ENCODE peak calls at places on chromosomes 16 and 17, in four cellular contexts. B is HL-60, Y is GM12878, M is K562. E is an unnamed sample.

GRCh38 chr16:67460168-67460567 is 20.8 kb downstream of the ATP6V0D1 start:
- DNase-seq in B (no peak), Y (no peak), M (peak; percentile 89), E (no peak)

GRCh38 chr16:66566051-66566901 is at the start of gene CMTM1:
- DNase-seq in B (no peak), Y (no peak), M (no peak), E (no peak)

GRCh38 chr17:50853781-50854180 is 12.4 kb downstream of the TOB1 start:
- DNase-seq in B (no peak), Y (no peak), M (no peak), E (no peak)

GRCh38 chr16:50747206-50747956 is 5.5 kb downstream of the CYLD start:
- DNase-seq in B (peak; percentile 45), Y (peak; percentile 57), M (no peak), E (no peak)

GRCh38 chr16:29916979-29917378 is 9.0 kb downstream of the KCTD13 start:
- DNase-seq in B (no peak), Y (no peak), M (no peak), E (no peak)

GRCh38 chr16:84065536-84066132 is 23.0 kb upstream of the SLC38A8 start:
- DNase-seq in B (peak; percentile 55), Y (no peak), M (peak; percentile 80), E (no peak)

GRCh38 chr17:18993876-18994275 is 10.7 kb downstream of the FAM83G start:
- DNase-seq in B (no peak), Y (no peak), M (no peak), E (no peak)

GRCh38 chr16:17359778-17360177 is 111.0 kb downstream of the XYLT1 start:
- DNase-seq in B (peak; percentile 87), Y (no peak), M (no peak), E (no peak)

GRCh38 chr17:46770818-46771600 is 47.5 kb downstream of the WNT3 start:
- DNase-seq in B (peak; percentile 17), Y (no peak), M (peak; percentile 72), E (no peak)

GRCh38 chr17:34579017-34579946 is at the start of gene TMEM132E:
- DNase-seq in B (peak; percentile 5), Y (no peak), M (no peak), E (peak; percentile 30)

GRCh38 chr16:67882374-67883145 is 2.1 kb upstream of the NRN1L start:
- DNase-seq in B (no peak), Y (no peak), M (no peak), E (no peak)

GRCh38 chr17:76697702-76698465 is 12.9 kb downstream of the MXRA7 start:
- DNase-seq in B (no peak), Y (no peak), M (peak; percentile 79), E (no peak)

GRCh38 chr17:48541036-48541573 is 3.8 kb downstream of the HOXB2 start:
- DNase-seq in B (no peak), Y (no peak), M (peak; percentile 43), E (no peak)

GRCh38 chr17:13534946-13535345 is 66.8 kb downstream of the HS3ST3A1 start:
- DNase-seq in B (no peak), Y (no peak), M (no peak), E (no peak)

DNA sequence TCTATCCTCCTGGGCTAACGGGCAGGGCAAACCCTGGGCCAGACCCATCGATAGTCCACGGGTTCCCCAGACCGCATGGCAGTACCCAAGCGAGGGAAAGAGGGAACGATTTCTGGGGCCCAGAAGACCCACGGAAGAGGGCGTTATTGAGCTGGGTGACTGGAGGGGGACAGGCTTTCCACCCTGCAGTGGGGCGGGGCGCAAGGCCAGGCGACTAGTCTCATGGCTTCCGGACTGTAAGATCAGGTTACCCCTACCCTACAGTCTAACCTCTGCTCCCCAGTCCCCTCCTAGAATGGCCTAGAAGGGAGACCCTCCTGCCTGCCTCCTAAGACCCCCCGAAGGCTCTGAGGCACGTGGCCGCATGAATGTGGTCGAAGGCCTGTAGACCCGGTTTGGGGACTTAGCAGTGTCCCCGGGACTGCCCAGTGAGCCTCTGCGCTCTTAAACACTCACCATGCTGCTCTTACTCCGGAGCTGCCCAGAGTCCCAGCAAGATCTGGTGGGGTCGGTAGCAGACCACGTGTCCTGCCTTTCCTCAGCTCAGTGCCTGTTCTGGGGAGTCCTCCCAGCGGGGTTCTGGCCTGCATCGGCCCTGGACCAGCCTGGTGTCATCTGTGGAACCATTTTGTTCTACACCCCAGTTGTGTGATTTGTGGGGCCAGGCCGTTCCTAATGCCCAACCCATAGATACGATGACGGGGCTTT is 13.1 kb upstream of the AURKB start:
- DNase-seq in B (peak; percentile 69), Y (no peak), M (peak; percentile 85), E (no peak)
- TF ChIP-seq SPI1 in B (no peak), Y (no peak), M (no peak), E (no peak)

DNA sequence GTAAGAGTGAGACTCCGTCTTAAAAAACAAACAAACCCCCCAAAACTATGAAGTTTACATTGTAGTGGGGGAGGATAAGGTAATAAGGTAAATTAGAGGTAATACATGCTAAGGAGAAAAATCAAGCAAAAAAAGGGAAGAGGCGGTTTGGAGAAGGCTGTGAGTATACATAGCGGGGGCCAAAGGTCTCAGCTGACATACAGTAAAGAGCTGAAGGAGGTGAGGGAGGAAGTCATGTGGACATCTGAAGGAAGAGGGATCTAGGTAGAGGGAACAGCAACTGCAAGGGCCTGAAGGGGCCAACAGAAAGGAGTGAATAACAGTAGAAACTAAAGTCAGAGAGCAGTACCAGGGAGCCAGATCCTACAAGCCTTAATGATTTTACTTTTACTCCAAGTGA is 3.7 kb upstream of the MSL1 start:
- DNase-seq in B (peak; percentile 85), Y (no peak), M (no peak), E (no peak)
- TF ChIP-seq SPI1 in B (peak; percentile 95), Y (no peak), M (peak; percentile 71), E (no peak)

GRCh38 chr16:23534868-23535860 is 22.0 kb downstream of the EARS2 start:
- DNase-seq in B (no peak), Y (no peak), M (no peak), E (no peak)
- TF ChIP-seq SPI1 in B (no peak), Y (no peak), M (no peak), E (no peak)

GRCh38 chr16:65024649-65025243 is 97.1 kb downstream of the CDH11 start:
- DNase-seq in B (no peak), Y (no peak), M (no peak), E (no peak)
- TF ChIP-seq SPI1 in B (no peak), Y (no peak), M (no peak), E (peak; percentile 22)

GRCh38 chr17:80658821-80659220 is 114.2 kb downstream of the RPTOR start:
- DNase-seq in B (no peak), Y (no peak), M (no peak), E (no peak)
- TF ChIP-seq SPI1 in B (no peak), Y (no peak), M (no peak), E (no peak)

DNA sequence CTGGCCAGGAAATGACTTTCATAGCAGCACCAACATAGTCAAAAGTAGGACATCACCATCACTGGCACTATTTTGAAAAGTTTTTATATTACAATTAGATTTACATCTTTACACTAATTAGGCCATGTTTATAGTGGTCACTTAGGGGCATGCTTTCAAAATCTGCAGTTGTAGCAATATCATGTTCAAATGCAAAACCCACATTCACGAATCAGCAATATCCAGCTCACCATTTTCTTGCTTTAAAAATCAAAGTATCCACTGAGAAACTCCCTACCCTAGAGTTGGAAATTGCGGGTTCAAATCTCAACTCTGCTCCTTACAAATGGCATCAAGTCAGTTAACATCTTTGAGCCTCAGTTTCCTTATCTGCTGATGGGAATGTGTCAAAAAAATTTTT is 237.4 kb downstream of the ZFHX3 start:
- DNase-seq in B (no peak), Y (no peak), M (no peak), E (no peak)
- TF ChIP-seq SPI1 in B (no peak), Y (no peak), M (no peak), E (no peak)

GRCh38 chr16:12458051-12458450 is 345.6 kb downstream of the CPPED1 start:
- DNase-seq in B (peak; percentile 8), Y (no peak), M (no peak), E (no peak)

GRCh38 chr16:12458591-12459400 is 344.9 kb downstream of the CPPED1 start:
- DNase-seq in B (peak; percentile 93), Y (no peak), M (peak; percentile 23), E (peak; percentile 41)

GRCh38 chr16:12459993-12460392 is 343.7 kb downstream of the CPPED1 start:
- DNase-seq in B (no peak), Y (no peak), M (no peak), E (no peak)

GRCh38 chr16:12461201-12461600 is 342.5 kb downstream of the CPPED1 start:
- DNase-seq in B (no peak), Y (no peak), M (no peak), E (no peak)

GRCh38 chr16:12459401-12459791 is 344.3 kb downstream of the CPPED1 start:
- DNase-seq in B (peak; percentile 96), Y (no peak), M (no peak), E (no peak)
- TF ChIP-seq SPI1 in B (peak; percentile 99), Y (peak; percentile 95), M (peak; percentile 91), E (peak; percentile 96)

E was measured in GM12891.